ENCODE peak calls at places on chromosome 11, in eight cellular contexts. Y is heart right ventricle, Q is IMR-90, V is brain microvascular endothelial cell, X is colonic mucosa, H is astrocyte, B is aorta, L is fibroblast of lung. O is an unnamed sample. For H3K27me3, the result is how much of the 10 kb centered on the place peaks cover.

GRCh38 chr11:116579857-116580727 is 192.7 kb downstream of the BUD13 start:
- DNase-seq in Y (no peak), Q (no peak), V (no peak), X (no peak), H (no peak), B (no peak), L (no peak), O (no peak)

GRCh38 chr11:73321342-73322110 is 13.4 kb downstream of the ARHGEF17 start:
- DNase-seq in Y (peak), Q (peak), V (peak), X (no peak), H (peak), B (peak), L (peak), O (no peak)

GRCh38 chr11:126139541-126140091 is 71.8 kb downstream of the RPUSD4 start:
- DNase-seq in Y (peak), Q (peak), V (no peak), X (no peak), H (peak), B (no peak), L (peak), O (peak)

GRCh38 chr11:77908835-77909234 is 85.6 kb downstream of the INTS4 start:
- DNase-seq in Y (no peak), Q (no peak), V (no peak), X (no peak), H (no peak), B (no peak), L (no peak), O (no peak)

GRCh38 chr11:45485070-45485716 is 180.2 kb downstream of the CHST1 start:
- DNase-seq in Y (no peak), Q (no peak), V (no peak), X (no peak), H (no peak), B (no peak), L (no peak), O (no peak)

GRCh38 chr11:45212566-45213315 is 66.3 kb downstream of the PRDM11 start:
- DNase-seq in Y (no peak), Q (no peak), V (no peak), X (no peak), H (no peak), B (no peak), L (no peak), O (no peak)

GRCh38 chr11:6618117-6619020 is 853 bp downstream of the TPP1 start:
- DNase-seq in Y (peak), Q (peak), V (peak), X (peak), H (peak), B (no peak), L (peak), O (no peak)

GRCh38 chr11:30789270-30789669 is 203.1 kb upstream of the MPPED2 start:
- DNase-seq in Y (no peak), Q (peak), V (no peak), X (no peak), H (peak), B (no peak), L (peak), O (no peak)

GRCh38 chr11:45405916-45406670 is 120.0 kb upstream of the SYT13 start:
- DNase-seq in Y (no peak), Q (peak), V (peak), X (no peak), H (no peak), B (no peak), L (no peak), O (no peak)

GRCh38 chr11:73971175-73971719 is 11.4 kb downstream of the UCP2 start:
- DNase-seq in Y (no peak), Q (no peak), V (no peak), X (no peak), H (no peak), B (peak), L (no peak), O (peak)

GRCh38 chr11:34792814-34793241 is 123.4 kb downstream of the APIP start:
- DNase-seq in Y (no peak), Q (no peak), V (no peak), X (no peak), H (no peak), B (no peak), L (no peak), O (peak)

GRCh38 chr11:17476317-17477083 is at the start of gene ABCC8:
- DNase-seq in Y (no peak), Q (no peak), V (no peak), X (no peak), H (no peak), B (no peak), L (no peak), O (no peak)

GRCh38 chr11:88421530-88421929 is 84.0 kb upstream of the CTSC start:
- DNase-seq in Y (peak), Q (peak), V (peak), X (peak), H (peak), B (no peak), L (peak), O (no peak)

GRCh38 chr11:73872746-73873412 is 3.8 kb downstream of the COA4 start:
- DNase-seq in Y (no peak), Q (no peak), V (no peak), X (no peak), H (no peak), B (no peak), L (no peak), O (no peak)

GRCh38 chr11:6655020-6655789 is 404 bp downstream of the DCHS1 start:
- DNase-seq in Y (peak), Q (no peak), V (no peak), X (no peak), H (no peak), B (peak), L (no peak), O (no peak)

GRCh38 chr11:75733346-75734107 is 15.9 kb downstream of the MOGAT2 start:
- DNase-seq in Y (no peak), Q (no peak), V (no peak), X (no peak), H (peak), B (no peak), L (peak), O (peak)

GRCh38 chr11:115916596-115916995 is 412.4 kb upstream of the CADM1 start:
- DNase-seq in Y (no peak), Q (no peak), V (no peak), X (no peak), H (no peak), B (no peak), L (no peak), O (peak)

GRCh38 chr11:130403301-130403804 is 25.1 kb downstream of the ADAMTS8 start:
- DNase-seq in Y (peak), Q (peak), V (peak), X (no peak), H (peak), B (peak), L (peak), O (no peak)

GRCh38 chr11:3139086-3139440 is 26.0 kb downstream of the OSBPL5 start:
- DNase-seq in Y (no peak), Q (no peak), V (no peak), X (no peak), H (no peak), B (peak), L (no peak), O (no peak)

GRCh38 chr11:34514050-34514449 is 456 bp upstream of the ELF5 start:
- DNase-seq in Y (no peak), Q (no peak), V (no peak), X (no peak), H (no peak), B (no peak), L (no peak), O (no peak)

GRCh38 chr11:6083129-6083528 is 24.4 kb upstream of the OR56B4 start:
- DNase-seq in Y (no peak), Q (no peak), V (no peak), X (no peak), H (no peak), B (no peak), L (no peak), O (no peak)

GRCh38 chr11:118313242-118313641 is 8.7 kb downstream of the CD3E start:
- DNase-seq in Y (no peak), Q (no peak), V (no peak), X (no peak), H (no peak), B (no peak), L (no peak), O (no peak)

GRCh38 chr11:3022982-3023381 is 30.9 kb upstream of the NAP1L4 start:
- DNase-seq in Y (no peak), Q (peak), V (peak), X (no peak), H (peak), B (no peak), L (peak), O (no peak)

GRCh38 chr11:18115360-18116127 is 9.7 kb upstream of the SAAL1 start:
- DNase-seq in Y (peak), Q (peak), V (peak), X (peak), H (peak), B (no peak), L (peak), O (peak)

GRCh38 chr11:70948855-70949551 is 303.4 kb downstream of the SHANK2 start:
- DNase-seq in Y (no peak), Q (no peak), V (no peak), X (no peak), H (no peak), B (peak), L (no peak), O (peak)

GRCh38 chr11:96393753-96394348 is 4.0 kb downstream of the JRKL start:
- DNase-seq in Y (no peak), Q (peak), V (peak), X (no peak), H (peak), B (no peak), L (peak), O (no peak)

GRCh38 chr11:96389604-96390402 is at the start of the genes CCDC82 and JRKL:
- DNase-seq in Y (peak), Q (peak), V (peak), X (peak), H (peak), B (peak), L (peak), O (peak)

GRCh38 chr11:96388891-96389603 is 665 bp downstream of the CCDC82 start:
- DNase-seq in Y (no peak), Q (no peak), V (no peak), X (no peak), H (peak), B (no peak), L (peak), O (no peak)

GRCh38 chr11:96391698-96392307 is 2.0 kb downstream of the JRKL start:
- DNase-seq in Y (no peak), Q (no peak), V (peak), X (no peak), H (no peak), B (no peak), L (no peak), O (no peak)

GRCh38 chr11:96390403-96390830 is 604 bp downstream of the JRKL start:
- DNase-seq in Y (no peak), Q (peak), V (peak), X (no peak), H (peak), B (no peak), L (peak), O (no peak)
- H3K27me3 ChIP-seq in Y (under half), Q (under half), V (under half), X (under half), H (under half), B (under half), L (under half), O (under half)

GRCh38 chr11:12800032-12800671 is 125.9 kb downstream of the TEAD1 start:
- DNase-seq in Y (no peak), Q (peak), V (peak), X (peak), H (peak), B (no peak), L (peak), O (no peak)

GRCh38 chr11:12802418-12803085 is 128.3 kb downstream of the TEAD1 start:
- DNase-seq in Y (peak), Q (peak), V (peak), X (peak), H (peak), B (no peak), L (peak), O (peak)

GRCh38 chr11:12806113-12806512 is 131.9 kb downstream of the TEAD1 start:
- DNase-seq in Y (no peak), Q (peak), V (no peak), X (no peak), H (no peak), B (no peak), L (no peak), O (no peak)

GRCh38 chr11:12801976-12802375 is 127.8 kb downstream of the TEAD1 start:
- DNase-seq in Y (no peak), Q (no peak), V (no peak), X (no peak), H (no peak), B (no peak), L (no peak), O (no peak)

DNA sequence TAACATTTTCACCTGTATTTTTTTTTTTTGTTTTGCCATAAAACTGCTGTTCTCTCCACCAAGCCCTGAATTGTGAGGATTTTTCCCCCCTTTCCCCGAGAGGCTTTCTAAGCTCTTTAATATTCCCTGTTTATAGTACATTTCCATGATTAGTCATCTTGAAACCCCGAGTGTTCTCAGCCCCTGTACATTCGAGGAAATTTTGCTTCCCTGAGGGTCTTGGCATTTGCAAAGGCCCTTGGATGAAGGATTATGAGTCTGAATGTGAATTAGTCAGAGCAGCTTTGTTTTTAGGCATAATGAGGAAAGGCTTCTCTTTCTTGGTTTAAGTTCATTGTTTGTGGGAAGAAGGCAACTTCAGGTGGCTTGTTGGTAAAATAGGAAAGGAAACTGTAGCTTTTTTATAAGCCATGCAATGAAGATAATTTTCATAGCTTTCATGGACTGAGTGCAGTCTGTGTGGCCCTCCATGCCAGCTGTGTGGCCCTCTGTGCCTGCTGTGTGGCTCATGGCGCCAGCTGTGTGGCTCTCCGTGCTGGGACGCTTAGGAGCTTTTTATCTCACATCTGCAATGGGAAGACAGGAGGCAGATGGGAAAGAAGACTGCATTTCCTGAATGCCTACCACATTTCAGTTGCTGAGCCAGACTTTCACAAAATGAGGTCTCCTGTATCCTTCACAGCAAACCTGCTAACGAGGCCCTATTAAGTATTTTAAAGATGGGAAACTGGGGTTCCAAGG is 129.0 kb downstream of the TEAD1 start:
- DNase-seq in Y (no peak), Q (peak), V (no peak), X (no peak), H (peak), B (no peak), L (peak), O (no peak)
- H3K27ac ChIP-seq in Y (no peak), Q (peak), V (peak), X (peak), H (peak), B (no peak), L (peak), O (peak)

GRCh38 chr11:26073646-26074045 is 258.3 kb upstream of the ANO3 start:
- DNase-seq in Y (no peak), Q (no peak), V (no peak), X (no peak), H (no peak), B (no peak), L (no peak), O (no peak)

GRCh38 chr11:26078217-26078821 is 253.6 kb upstream of the ANO3 start:
- DNase-seq in Y (no peak), Q (peak), V (peak), X (no peak), H (no peak), B (no peak), L (no peak), O (no peak)

GRCh38 chr11:26079966-26080365 is 252.0 kb upstream of the ANO3 start:
- DNase-seq in Y (no peak), Q (no peak), V (no peak), X (no peak), H (no peak), B (no peak), L (no peak), O (no peak)

GRCh38 chr11:26072612-26073011 is 259.3 kb upstream of the ANO3 start:
- DNase-seq in Y (no peak), Q (no peak), V (no peak), X (no peak), H (no peak), B (no peak), L (no peak), O (no peak)

DNA sequence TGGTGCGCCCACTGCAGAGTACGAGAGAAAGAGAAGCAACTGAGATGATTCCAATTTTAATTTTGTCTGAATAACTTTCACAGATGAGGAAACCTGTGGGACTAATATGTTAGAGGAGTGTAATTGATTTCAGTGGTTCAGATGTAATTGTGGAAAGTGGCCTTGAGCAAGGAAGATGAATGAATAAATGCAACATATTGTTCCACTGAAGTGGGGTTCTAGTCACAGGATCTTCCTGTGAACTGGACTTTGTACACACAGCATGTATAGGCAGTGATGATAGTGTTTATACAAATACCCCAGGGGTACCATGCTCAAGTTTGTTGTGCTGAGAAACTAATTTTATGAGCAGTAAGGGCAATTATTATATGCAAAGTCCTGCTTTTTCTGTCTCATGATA is 255.3 kb upstream of the ANO3 start:
- DNase-seq in Y (no peak), Q (no peak), V (no peak), X (no peak), H (no peak), B (no peak), L (no peak), O (no peak)
- H3K27me3 ChIP-seq in Y (under half), Q (under half), V (under half), X (under half), H (under half), B (under half), L (under half), O (under half)

GRCh38 chr11:47784785-47785381 is 17.7 kb upstream of the FNBP4 start:
- DNase-seq in Y (no peak), Q (no peak), V (no peak), X (no peak), H (no peak), B (no peak), L (no peak), O (no peak)
- H3K27ac ChIP-seq in Y (peak), Q (no peak), V (no peak), X (no peak), H (no peak), B (no peak), L (no peak), O (no peak)

DNA sequence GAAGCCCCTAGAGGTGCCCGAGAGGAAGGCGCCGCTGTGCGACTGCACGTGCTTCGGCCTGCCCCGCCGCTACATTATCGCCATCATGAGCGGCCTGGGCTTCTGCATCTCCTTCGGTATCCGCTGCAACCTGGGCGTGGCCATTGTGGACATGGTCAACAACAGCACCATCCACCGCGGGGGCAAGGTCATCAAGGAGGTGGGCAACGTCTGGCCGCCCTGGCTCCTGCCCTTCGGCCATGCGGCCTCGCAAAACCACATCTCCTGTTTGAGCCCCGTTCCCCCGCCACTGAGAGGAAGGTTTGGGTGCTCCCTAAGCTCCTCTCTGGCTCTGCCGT is 3.4 kb downstream of the SLC17A6 start:
- DNase-seq in Y (no peak), Q (no peak), V (no peak), X (no peak), H (no peak), B (peak), L (no peak), O (no peak)
- H3K27me3 ChIP-seq in Y (half or more), Q (under half), V (half or more), X (half or more), H (half or more), B (under half), L (under half), O (under half)

GRCh38 chr11:134036484-134037092 is 32.3 kb upstream of the JAM3 start:
- DNase-seq in Y (no peak), Q (no peak), V (no peak), X (no peak), H (no peak), B (no peak), L (no peak), O (no peak)
- H3K27ac ChIP-seq in Y (peak), Q (peak), V (no peak), X (peak), H (no peak), B (peak), L (no peak), O (peak)

GRCh38 chr11:15858881-15859280 is 497.5 kb downstream of the SOX6 start:
- DNase-seq in Y (no peak), Q (peak), V (no peak), X (no peak), H (no peak), B (no peak), L (no peak), O (no peak)
- H3K27me3 ChIP-seq in Y (under half), Q (under half), V (under half), X (under half), H (under half), B (under half), L (under half), O (under half)

GRCh38 chr11:36407360-36407759 is 102.7 kb downstream of the TRAF6 start:
- DNase-seq in Y (no peak), Q (no peak), V (no peak), X (no peak), H (no peak), B (no peak), L (no peak), O (no peak)

GRCh38 chr11:36409152-36409713 is 100.8 kb downstream of the TRAF6 start:
- DNase-seq in Y (peak), Q (peak), V (peak), X (no peak), H (peak), B (no peak), L (peak), O (no peak)

GRCh38 chr11:36412781-36413383 is 97.2 kb downstream of the TRAF6 start:
- DNase-seq in Y (no peak), Q (peak), V (peak), X (no peak), H (peak), B (no peak), L (peak), O (peak)

GRCh38 chr11:36408476-36409136 is 101.5 kb downstream of the TRAF6 start:
- DNase-seq in Y (no peak), Q (no peak), V (no peak), X (no peak), H (no peak), B (no peak), L (no peak), O (peak)

DNA sequence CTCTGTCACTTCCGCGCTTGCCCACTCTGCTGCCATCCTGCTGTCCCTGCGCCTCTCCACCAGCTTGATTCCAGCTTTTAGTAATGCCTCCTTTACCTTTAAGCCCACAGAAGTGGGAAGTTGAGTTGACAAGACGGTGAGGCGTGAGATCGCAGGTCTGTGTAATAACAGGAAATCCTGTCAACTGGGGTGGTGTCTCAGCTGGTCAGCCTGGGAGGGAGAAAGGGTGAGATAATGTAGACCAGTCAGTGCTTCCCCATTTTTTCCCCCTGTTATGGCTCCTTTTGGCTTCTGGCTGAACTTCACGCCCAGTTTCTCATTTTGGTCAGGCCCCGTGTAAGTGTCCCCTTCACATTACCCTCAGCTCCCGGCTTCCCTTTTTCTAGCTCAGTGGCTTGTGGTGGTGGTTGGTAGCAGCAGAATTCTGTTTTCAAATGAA is 98.9 kb downstream of the TRAF6 start:
- DNase-seq in Y (peak), Q (no peak), V (no peak), X (peak), H (no peak), B (no peak), L (no peak), O (no peak)
- H3K27ac ChIP-seq in Y (peak), Q (no peak), V (no peak), X (peak), H (no peak), B (no peak), L (no peak), O (peak)